ENCODE peak calls at places on chromosomes 5 and 9, in four cellular contexts. F, X, D and G are unnamed samples.

GRCh38 chr5:120464627-120465280 is 654 bp downstream of the PRR16 start:
- DNase-seq in F (peak; percentile 56), X (peak; percentile 58), D (peak; percentile 78), G (no peak)

GRCh38 chr5:1161108-1161831 is 40.1 kb upstream of the SLC6A19 start:
- DNase-seq in X (no peak), F (peak; percentile 9), D (no peak), G (no peak)

GRCh38 chr9:127930298-127931091 is at the start of gene PIP5KL1:
- DNase-seq in X (peak; percentile 81), D (peak; percentile 83), F (peak; percentile 87), G (peak; percentile 83)

GRCh38 chr9:131419029-131419614 is 25.2 kb downstream of the PRRC2B start:
- DNase-seq in X (no peak), D (no peak), F (no peak), G (no peak)

GRCh38 chr5:124747770-124748686 is 1.6 kb upstream of the ZNF608 start:
- DNase-seq in X (no peak), F (no peak), D (no peak), G (no peak)

GRCh38 chr5:109619661-109620060 is 70.1 kb upstream of the MAN2A1 start:
- DNase-seq in D (no peak), F (no peak), X (no peak), G (no peak)

GRCh38 chr5:147390654-147391053 is 119.2 kb downstream of the DPYSL3 start:
- DNase-seq in D (no peak), F (no peak), X (no peak), G (no peak)

GRCh38 chr9:89353989-89354388 is 35.7 kb downstream of the SECISBP2 start:
- DNase-seq in D (no peak), X (no peak), F (no peak), G (no peak)

GRCh38 chr5:23332650-23333251 is 174.7 kb upstream of the PRDM9 start:
- DNase-seq in X (no peak), D (no peak), F (no peak), G (no peak)

GRCh38 chr5:54905942-54906537 is 79.4 kb downstream of the ESM1 start:
- DNase-seq in X (peak; percentile 73), D (peak; percentile 74), F (peak; percentile 59), G (peak; percentile 44)

GRCh38 chr9:16328349-16328748 is 542.1 kb downstream of the BNC2 start:
- DNase-seq in F (no peak), X (no peak), D (no peak), G (no peak)

GRCh38 chr9:101442248-101443136 is 6.9 kb upstream of the ALDOB start:
- DNase-seq in X (no peak), D (no peak), F (no peak), G (no peak)

GRCh38 chr9:81431662-81432061 is 257.7 kb downstream of the TLE1 start:
- DNase-seq in D (no peak), F (no peak), X (no peak), G (no peak)

GRCh38 chr9:131977074-131977838 is 102.4 kb downstream of the MED27 start:
- DNase-seq in F (no peak), D (no peak), X (no peak), G (no peak)

GRCh38 chr9:86624616-86625015 is 270.4 kb upstream of the TUT7 start:
- DNase-seq in X (no peak), D (no peak), F (no peak), G (no peak)

GRCh38 chr5:15914603-15915002 is 265.0 kb downstream of the MARCHF11 start:
- DNase-seq in F (no peak), X (no peak), D (no peak), G (no peak)

GRCh38 chr9:21682981-21683380 is 119.5 kb upstream of the MTAP start:
- DNase-seq in F (no peak), D (no peak), X (no peak), G (no peak)

GRCh38 chr9:127683723-127684122 is 23.1 kb upstream of the CFAP157 start:
- DNase-seq in X (no peak), F (no peak), D (no peak), G (no peak)

GRCh38 chr5:19853616-19854240 is 134.3 kb downstream of the CDH18 start:
- DNase-seq in D (no peak), F (no peak), X (no peak), G (no peak)

GRCh38 chr5:109859537-109859936 is 169.8 kb downstream of the MAN2A1 start:
- DNase-seq in D (no peak), F (no peak), X (no peak), G (no peak)

GRCh38 chr9:86891886-86892437 is 55.3 kb downstream of the GAS1 start:
- DNase-seq in X (no peak), F (no peak), D (no peak), G (no peak)

GRCh38 chr5:142660731-142661130 is 25.2 kb downstream of the FGF1 start:
- DNase-seq in F (no peak), X (no peak), D (no peak), G (no peak)

GRCh38 chr5:133229931-133230664 is 178.3 kb downstream of the HSPA4 start:
- DNase-seq in D (no peak), F (no peak), X (no peak), G (no peak)

GRCh38 chr5:129906177-129906887 is 2.1 kb downstream of the CHSY3 start:
- DNase-seq in D (no peak), X (peak; percentile 60), F (peak; percentile 9), G (no peak)

GRCh38 chr5:3124410-3124809 is 372.9 kb upstream of the IRX2 start:
- DNase-seq in F (no peak), D (no peak), X (peak; percentile 9), G (no peak)

GRCh38 chr9:96417051-96417586 is 1.1 kb downstream of the ZNF367 start:
- DNase-seq in D (peak; percentile 93), X (peak; percentile 87), F (peak; percentile 90), G (peak; percentile 79)

GRCh38 chr9:96411129-96411820 is 6.9 kb downstream of the ZNF367 start:
- DNase-seq in F (no peak), X (no peak), D (no peak), G (no peak)

GRCh38 chr9:96417610-96418073 is 528 bp downstream of the ZNF367 start:
- DNase-seq in F (no peak), D (no peak), X (no peak), G (no peak)

GRCh38 chr9:96412174-96412913 is 5.8 kb downstream of the ZNF367 start:
- DNase-seq in F (no peak), X (no peak), D (no peak), G (no peak)

DNA sequence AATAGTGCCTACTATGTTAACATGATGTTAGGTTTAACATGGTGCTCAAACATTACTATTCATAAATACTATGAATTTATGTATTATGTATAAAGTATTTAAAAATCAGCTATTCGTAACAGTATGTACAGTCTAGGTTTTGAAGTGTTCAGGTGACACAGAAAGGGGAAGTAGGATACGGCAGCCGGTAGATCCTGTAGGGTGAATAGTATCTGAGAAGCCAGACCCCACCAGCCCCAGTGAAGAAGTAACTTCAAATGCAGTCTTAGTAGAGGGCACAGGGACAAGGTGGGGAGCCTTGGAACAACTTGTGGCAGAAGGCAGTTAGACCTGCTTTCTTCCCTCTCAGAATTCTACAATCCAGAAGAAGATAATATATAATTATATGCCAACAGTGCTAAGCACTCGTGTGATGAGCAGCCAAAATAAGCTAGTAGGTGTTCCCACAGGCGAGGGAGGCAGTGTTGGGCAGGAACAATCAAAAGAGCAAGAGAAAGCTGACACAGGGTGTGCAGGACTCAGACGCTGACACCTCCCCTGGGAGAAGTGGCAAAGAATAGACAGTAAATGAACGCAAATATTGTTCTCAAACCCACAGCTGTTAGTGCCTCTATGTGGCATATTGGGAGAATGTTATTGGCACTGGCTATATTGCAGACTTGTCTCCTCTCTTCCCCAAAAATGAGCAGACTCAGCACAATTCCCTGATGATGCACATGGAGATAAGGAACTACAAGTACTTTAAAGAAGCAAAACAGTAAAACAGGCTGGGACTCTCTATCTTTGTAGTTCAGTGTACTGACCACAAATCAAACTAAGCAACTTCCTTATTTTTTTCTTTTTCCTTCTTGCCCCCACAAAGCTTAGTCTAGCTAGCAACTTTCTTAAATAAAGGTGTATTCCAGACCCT is 4.6 kb downstream of the ZNF367 start:
- DNase-seq in X (no peak), D (no peak), F (no peak), G (peak; percentile 34)
- H3K27ac ChIP-seq in X (no peak overlapping the region), D (no peak overlapping the region), F (no peak overlapping the region), G (peak overlapping the region; percentile 55)

GRCh38 chr9:125455876-125456275 is 194.2 kb downstream of the GAPVD1 start:
- DNase-seq in X (no peak), D (no peak), F (no peak), G (no peak)
- H3K27ac ChIP-seq in X (no peak overlapping the region), D (no peak overlapping the region), F (no peak overlapping the region), G (no peak overlapping the region)

DNA sequence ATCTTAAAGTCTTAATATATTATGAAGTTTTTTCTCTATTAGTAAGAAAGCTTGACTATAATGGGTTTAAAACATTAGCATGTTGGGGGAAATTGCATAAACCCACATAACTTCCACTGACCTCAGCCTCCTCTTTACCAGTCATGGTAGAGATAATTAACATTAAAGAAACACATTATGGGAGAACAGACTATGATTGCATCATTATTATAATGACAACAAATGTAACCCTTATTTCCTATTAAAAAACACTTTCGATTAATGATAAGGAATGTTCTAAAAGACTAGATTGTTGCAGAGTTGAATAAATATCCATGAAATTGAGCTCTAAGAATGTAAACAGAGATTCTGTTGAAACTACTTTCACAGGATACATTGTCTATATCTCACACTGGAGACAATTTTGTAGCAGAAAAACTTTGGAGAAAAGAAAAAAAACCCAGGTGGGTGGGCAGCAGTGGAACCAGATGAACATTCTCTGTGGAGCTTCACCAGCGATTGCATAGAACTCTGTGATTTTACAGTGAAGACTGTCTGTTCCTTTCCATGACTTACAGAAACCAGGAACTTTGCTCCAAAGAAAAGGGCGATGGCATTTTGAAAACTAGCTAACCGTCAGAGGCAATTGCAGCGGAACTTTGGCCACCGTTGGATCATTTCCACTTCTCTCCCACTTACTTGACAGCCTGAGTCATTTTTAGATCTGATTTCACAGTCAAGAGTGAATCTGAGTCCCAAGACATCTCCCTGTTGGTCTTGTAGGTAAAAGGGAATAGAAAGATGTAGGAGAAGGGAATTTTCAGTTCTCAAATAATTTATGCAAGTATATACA is 21.0 kb upstream of the ERAP2 start:
- DNase-seq in X (no peak), F (no peak), D (no peak), G (no peak)
- H3K27ac ChIP-seq in X (peak overlapping the region; percentile 18), F (peak overlapping the region; percentile 60), D (no peak overlapping the region), G (no peak overlapping the region)

GRCh38 chr9:93131599-93132286 is 2.3 kb downstream of the NINJ1 start:
- DNase-seq in X (no peak), D (no peak), F (no peak), G (no peak)

GRCh38 chr9:93132287-93132927 is 1.6 kb downstream of the NINJ1 start:
- DNase-seq in F (no peak), D (peak; percentile 92), X (no peak), G (no peak)

GRCh38 chr9:93129286-93129685 is 4.8 kb downstream of the NINJ1 start:
- DNase-seq in X (no peak), F (no peak), D (peak; percentile 73), G (no peak)

GRCh38 chr9:93129691-93130500 is 4.2 kb downstream of the NINJ1 start:
- DNase-seq in D (peak; percentile 72), X (no peak), F (no peak), G (no peak)

DNA sequence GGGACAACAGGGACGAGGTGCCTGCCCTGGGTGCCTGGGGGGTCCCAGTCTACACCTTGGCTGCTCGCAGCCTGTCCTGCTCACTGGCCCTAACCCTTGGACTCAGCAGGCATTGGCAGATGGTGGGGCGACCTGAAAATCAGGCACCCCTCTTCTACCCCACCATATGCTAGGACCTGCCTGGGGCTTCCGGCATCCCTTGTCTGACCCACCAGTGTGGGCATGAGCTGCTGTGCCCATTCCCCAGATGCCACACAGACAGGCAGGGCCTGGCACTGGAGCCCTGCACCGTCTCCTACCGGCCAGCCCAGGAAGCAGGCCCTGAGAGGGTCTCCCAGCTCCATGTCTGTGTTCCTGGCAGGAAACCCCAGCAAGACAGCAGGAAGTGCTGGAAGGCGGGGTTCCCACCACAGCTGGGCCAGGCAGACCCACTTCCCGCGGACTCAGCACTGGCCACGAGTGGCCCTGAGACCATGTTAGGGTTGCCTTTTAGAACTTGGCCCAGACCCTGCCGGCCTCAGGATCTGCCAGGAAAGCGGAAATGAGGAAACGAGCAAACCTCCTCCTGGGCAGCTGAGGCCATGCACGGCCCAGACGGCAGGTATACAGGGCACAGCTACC is 3.1 kb downstream of the NINJ1 start:
- DNase-seq in X (no peak), D (peak; percentile 81), F (peak; percentile 62), G (no peak)
- H3K27ac ChIP-seq in X (peak overlapping the region; percentile 99), D (peak overlapping the region; percentile 98), F (peak overlapping the region; percentile 53), G (peak overlapping the region; percentile 81)